ENCODE peak calls at places on chromosomes 13 and 19, in six cellular contexts. X, G, E, V, O and B are unnamed samples. For H3K4me1, the result is how much of the 10 kb centered on the place peaks cover.

GRCh38 chr13:31998131-31998530 is 33.4 kb upstream of the FRY start:
- DNase-seq in O (no peak), V (no peak), E (no peak), G (no peak), X (peak), B (no peak)

GRCh38 chr19:14088634-14089411 is 1.7 kb downstream of the SAMD1 start:
- DNase-seq in O (no peak), X (no peak), G (no peak), V (no peak), E (no peak), B (no peak)

GRCh38 chr19:42965204-42965603 is 28.2 kb upstream of the PSG7 start:
- DNase-seq in E (no peak), V (no peak), O (no peak), X (no peak), G (no peak), B (no peak)

GRCh38 chr19:4508698-4509097 is 9.6 kb downstream of the PLIN4 start:
- DNase-seq in G (no peak), O (no peak), E (no peak), V (no peak), X (no peak), B (no peak)

GRCh38 chr13:99756281-99756680 is 215.3 kb downstream of the ZIC5 start:
- DNase-seq in O (no peak), E (no peak), G (no peak), V (no peak), X (no peak), B (no peak)

GRCh38 chr13:25095862-25096453 is at the start of gene PABPC3:
- DNase-seq in V (no peak), E (no peak), G (no peak), X (peak), O (no peak), B (no peak)

GRCh38 chr19:3154957-3155736 is 19.3 kb downstream of the GNA15 start:
- DNase-seq in X (peak), E (peak), O (peak), G (peak), V (peak), B (no peak)

GRCh38 chr13:92355213-92355612 is 871.4 kb upstream of the GPC6 start:
- DNase-seq in E (no peak), G (no peak), O (no peak), V (peak), X (peak), B (peak)

GRCh38 chr13:42986176-42986574 is 5.9 kb downstream of the EPSTI1 start:
- DNase-seq in E (no peak), G (no peak), X (no peak), O (no peak), V (no peak), B (no peak)

GRCh38 chr19:41861846-41862245 is 1.8 kb downstream of the RPS19 start:
- DNase-seq in X (no peak), E (no peak), O (no peak), G (no peak), V (no peak), B (no peak)

GRCh38 chr13:21060827-21061076 is 634 bp downstream of the LATS2 start:
- DNase-seq in X (no peak), V (no peak), E (peak), O (no peak), G (no peak), B (no peak)

DNA sequence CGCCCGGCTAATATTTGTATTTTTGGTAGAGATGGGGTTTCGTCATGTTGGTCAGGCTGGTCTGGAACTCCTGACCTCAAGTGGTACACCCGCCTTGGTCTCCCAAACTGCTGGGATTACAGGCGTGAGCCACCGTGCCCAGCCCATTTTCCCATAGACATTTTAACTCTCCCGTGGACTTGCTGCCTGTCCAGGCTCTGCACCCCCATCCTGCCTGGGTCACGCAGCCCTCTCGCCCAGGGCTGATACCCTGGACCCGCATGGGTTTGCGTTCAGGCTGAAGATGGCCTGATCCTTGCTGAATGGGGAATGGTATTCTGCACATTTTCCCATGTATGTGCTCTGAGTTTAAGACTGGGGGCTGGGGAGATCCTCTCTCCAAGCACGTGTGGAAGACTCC is 46.0 kb upstream of the RANBP3 start:
- DNase-seq in G (no peak), X (no peak), E (no peak), V (no peak), O (no peak), B (no peak)
- H3K4me1 ChIP-seq in G (under half), X (under half), E (under half), V (under half), O (under half), B (under half)

DNA sequence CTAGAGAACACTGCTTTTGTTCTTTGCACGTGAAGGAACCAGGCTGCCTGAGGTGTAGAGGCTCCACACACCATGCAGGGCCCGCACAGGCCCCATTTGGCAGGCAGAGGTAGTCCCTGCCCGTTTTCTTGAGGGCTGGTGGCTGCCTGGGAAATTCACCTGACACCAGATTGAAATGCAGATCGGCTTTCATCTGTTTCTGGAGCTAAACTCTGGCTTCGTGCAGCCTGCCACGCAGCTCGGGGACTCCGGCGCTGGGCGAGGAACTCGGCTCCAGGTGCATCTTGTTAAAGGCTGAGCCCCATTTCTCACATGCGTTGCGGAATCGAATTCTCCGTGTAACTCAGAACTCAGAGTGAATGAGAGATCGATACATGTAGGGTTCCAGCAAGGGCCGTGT is 37.7 kb downstream of the ATP11A start:
- DNase-seq in G (no peak), E (no peak), V (no peak), X (no peak), O (no peak), B (no peak)
- H3K27ac ChIP-seq in G (no peak), E (no peak), V (no peak), X (peak), O (peak), B (no peak)

GRCh38 chr19:8343483-8343844 is 402 bp upstream of the KANK3 start:
- DNase-seq in G (no peak), X (no peak), O (no peak), V (no peak), E (no peak), B (no peak)
- H3K4me1 ChIP-seq in G (under half), X (under half), O (under half), V (under half), E (under half), B (under half)

GRCh38 chr19:55503447-55504251 is 15.4 kb downstream of the SSC5D start:
- DNase-seq in E (peak), V (peak), G (peak), O (peak), X (peak), B (peak)
- H3K27ac ChIP-seq in E (no peak), V (peak), G (peak), O (no peak), X (no peak), B (no peak)

DNA sequence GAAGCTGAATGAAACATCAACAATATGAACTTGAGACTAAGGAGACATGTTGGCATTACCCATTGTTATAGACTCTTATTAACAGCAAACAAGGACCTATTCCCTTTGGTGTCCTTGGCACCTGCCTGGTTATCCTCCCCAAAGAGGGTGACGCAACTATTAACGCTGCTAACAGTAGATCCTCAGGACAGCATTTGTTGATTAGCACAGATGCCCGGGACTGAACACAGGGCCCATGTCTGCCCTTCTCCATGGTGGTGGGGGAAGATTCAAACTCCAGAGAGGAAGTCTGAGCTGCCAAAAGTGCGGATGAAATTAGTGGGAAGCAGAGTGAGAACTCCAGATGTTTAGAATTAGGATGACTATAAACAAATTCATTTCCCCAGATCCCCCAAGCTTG is 101.2 kb upstream of the RAP2A start:
- DNase-seq in X (no peak), G (no peak), O (no peak), E (no peak), V (no peak), B (no peak)
- H3K4me1 ChIP-seq in X (under half), G (under half), O (under half), E (half or more), V (half or more), B (under half)

GRCh38 chr19:56699552-56699951 is 28.0 kb upstream of the ZNF835 start:
- DNase-seq in E (no peak), O (no peak), G (no peak), X (no peak), V (no peak), B (no peak)
- H3K27ac ChIP-seq in E (no peak), O (no peak), G (no peak), X (no peak), V (no peak), B (no peak)

GRCh38 chr19:56114711-56115110 is 6.4 kb downstream of the ZNF787 start:
- DNase-seq in X (no peak), G (no peak), V (no peak), O (no peak), E (no peak), B (no peak)
- H3K4me1 ChIP-seq in X (half or more), G (under half), V (half or more), O (half or more), E (half or more), B (under half)

DNA sequence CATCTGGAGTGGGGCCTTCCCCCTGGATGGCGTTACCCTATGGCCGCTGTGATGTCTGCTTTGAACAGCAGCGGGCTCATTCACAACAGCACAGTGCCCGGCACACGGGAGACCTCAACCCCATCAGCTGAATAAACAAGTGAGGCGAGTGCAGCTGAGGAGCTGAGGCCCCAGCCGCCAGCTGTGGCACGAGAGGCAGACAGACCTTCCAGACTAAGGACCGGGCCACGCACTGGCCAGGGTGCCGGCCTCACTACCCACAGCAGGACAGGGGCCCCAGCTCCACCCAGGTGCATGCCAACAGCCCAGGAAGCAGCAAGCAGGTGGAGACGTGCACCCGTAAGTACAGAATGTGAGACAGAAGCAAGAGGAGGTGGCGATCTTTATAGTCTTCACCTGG is 39.6 kb downstream of the STK24 start:
- DNase-seq in X (no peak), E (no peak), V (no peak), G (no peak), O (no peak), B (no peak)
- H3K27ac ChIP-seq in X (no peak), E (no peak), V (no peak), G (no peak), O (no peak), B (no peak)

GRCh38 chr19:10603084-10603872 is 16.2 kb upstream of the AP1M2 start:
- DNase-seq in O (peak), E (peak), X (peak), G (peak), V (no peak), B (no peak)

GRCh38 chr19:10601999-10602329 is 14.9 kb upstream of the AP1M2 start:
- DNase-seq in O (no peak), X (no peak), V (no peak), E (no peak), G (no peak), B (no peak)

GRCh38 chr19:10602330-10603083 is 15.4 kb upstream of the AP1M2 start:
- DNase-seq in G (peak), O (peak), X (peak), V (peak), E (peak), B (no peak)

GRCh38 chr19:10603873-10604459 is 16.9 kb upstream of the AP1M2 start:
- DNase-seq in X (no peak), G (peak), O (no peak), V (peak), E (peak), B (no peak)

DNA sequence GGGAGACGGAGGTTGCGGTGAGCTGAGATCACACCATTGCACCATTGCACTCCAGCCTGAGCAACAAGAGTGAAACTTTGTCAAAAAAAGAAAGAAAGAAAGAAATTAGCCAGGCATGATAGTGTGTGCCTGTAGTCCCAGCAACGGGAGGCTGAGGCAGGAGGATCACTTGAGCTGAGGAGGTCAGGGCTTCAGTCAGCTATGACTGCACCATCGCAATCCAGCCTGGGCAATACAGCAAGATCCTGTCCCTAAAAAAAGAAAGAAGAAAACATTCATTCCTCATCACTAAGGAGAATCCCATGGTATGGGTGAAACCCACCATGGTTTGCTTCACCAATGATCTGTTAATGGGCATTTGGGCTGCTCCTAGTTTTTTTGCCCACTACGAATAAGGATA is 13.0 kb upstream of the AP1M2 start:
- DNase-seq in G (no peak), O (no peak), X (no peak), E (no peak), V (no peak), B (no peak)
- H3K4me1 ChIP-seq in G (under half), O (under half), X (under half), E (under half), V (half or more), B (under half)

GRCh38 chr19:510606-511100 is 3.4 kb downstream of the TPGS1 start:
- DNase-seq in O (peak), X (peak), E (no peak), G (peak), V (no peak), B (no peak)
- H3K27ac ChIP-seq in O (peak), X (peak), E (no peak), G (peak), V (peak), B (no peak)